ENCODE peak calls at places on chromosomes 16 and 17, in five cellular contexts. K is T-helper 2 cell, N is NCI-H460, V is DND-41, O is HTR-8/SVneo. X is an unnamed sample.

GRCh38 chr17:41645371-41646063 is 21.1 kb upstream of the KRT17 start:
- DNase-seq in K (no peak), N (peak), V (no peak), O (no peak), X (no peak)

GRCh38 chr17:77437017-77437416 is 296.2 kb downstream of the SEC14L1 start:
- DNase-seq in K (no peak), N (no peak), V (peak), O (no peak), X (no peak)

GRCh38 chr16:87954361-87954760 is 3.1 kb downstream of the BANP start:
- DNase-seq in K (no peak), N (no peak), V (no peak), O (no peak), X (no peak)

GRCh38 chr17:52287611-52288010 is 129.1 kb upstream of the CA10 start:
- DNase-seq in K (no peak), N (no peak), V (no peak), O (no peak), X (no peak)

GRCh38 chr17:36932383-36933173 is 4.7 kb upstream of the LHX1 start:
- DNase-seq in K (no peak), N (no peak), V (no peak), O (no peak), X (no peak)

GRCh38 chr17:34171245-34171818 is 83.8 kb upstream of the CCL2 start:
- DNase-seq in K (peak), N (peak), V (peak), O (peak), X (peak)

GRCh38 chr17:9646556-9646905 is 1.2 kb downstream of the USP43 start:
- DNase-seq in K (no peak), N (no peak), V (no peak), O (no peak), X (no peak)

GRCh38 chr17:4738136-4739121 is 1.2 kb upstream of the ZMYND15 start:
- DNase-seq in K (no peak), N (no peak), V (no peak), O (no peak), X (no peak)

GRCh38 chr17:4584125-4584834 is at the start of gene SMTNL2:
- DNase-seq in K (no peak), N (no peak), V (no peak), O (peak), X (peak)

GRCh38 chr17:40360091-40360490 is 4.4 kb downstream of the GJD3 start:
- DNase-seq in K (no peak), N (no peak), V (no peak), O (no peak), X (peak)

GRCh38 chr17:3318336-3318735 is 20.2 kb upstream of the OR3A1 start:
- DNase-seq in K (no peak), N (no peak), V (no peak), O (no peak), X (no peak)

GRCh38 chr17:67606471-67606870 is 111.3 kb upstream of the NOL11 start:
- DNase-seq in K (no peak), N (no peak), V (no peak), O (no peak), X (peak)

GRCh38 chr16:3825940-3826339 is 54.6 kb downstream of the CREBBP start:
- DNase-seq in K (no peak), N (no peak), V (no peak), O (no peak), X (no peak)

GRCh38 chr17:3658784-3659449 is 9.5 kb downstream of the TAX1BP3 start:
- DNase-seq in K (no peak), N (no peak), V (no peak), O (no peak), X (no peak)

GRCh38 chr16:51524555-51525373 is 373.7 kb upstream of the SALL1 start:
- DNase-seq in K (no peak), N (no peak), V (no peak), O (no peak), X (no peak)

GRCh38 chr16:4324871-4325740 is 9.2 kb downstream of the GLIS2 start:
- DNase-seq in K (no peak), N (no peak), V (no peak), O (no peak), X (no peak)

GRCh38 chr17:38410201-38410600 is 18.1 kb upstream of the ARHGAP23 start:
- DNase-seq in K (no peak), N (no peak), V (no peak), O (no peak), X (no peak)

GRCh38 chr17:15446036-15446435 is 21.4 kb downstream of the CDRT4 start:
- DNase-seq in K (no peak), N (no peak), V (no peak), O (no peak), X (no peak)

GRCh38 chr17:17156107-17156506 is 50.0 kb downstream of the PLD6 start:
- DNase-seq in K (no peak), N (no peak), V (no peak), O (no peak), X (no peak)

GRCh38 chr17:75160211-75160610 is 5.9 kb upstream of the JPT1 start:
- DNase-seq in K (no peak), N (no peak), V (no peak), O (no peak), X (no peak)

GRCh38 chr17:51428668-51429486 is 168.5 kb downstream of the UTP18 start:
- DNase-seq in K (no peak), N (no peak), V (no peak), O (no peak), X (no peak)

GRCh38 chr17:66547170-66547865 is 244.9 kb downstream of the PRKCA start:
- DNase-seq in K (no peak), N (no peak), V (no peak), O (no peak), X (no peak)

GRCh38 chr17:40024901-40025300 is 9.7 kb downstream of the CSF3 start:
- DNase-seq in K (no peak), N (no peak), V (no peak), O (no peak), X (no peak)

GRCh38 chr17:77450742-77451270 is 310.0 kb downstream of the SEC14L1 start:
- DNase-seq in K (no peak), N (no peak), V (no peak), O (no peak), X (no peak)

GRCh38 chr16:53257001-53257400 is 177.3 kb upstream of the RBL2 start:
- DNase-seq in K (no peak), N (no peak), V (no peak), O (peak), X (no peak)

GRCh38 chr17:8366231-8366630 is 10.3 kb downstream of the KRABD2 start:
- DNase-seq in K (no peak), N (no peak), V (no peak), O (peak), X (no peak)

GRCh38 chr16:77816293-77816692 is 27.9 kb downstream of the VAT1L start:
- DNase-seq in K (no peak), N (no peak), V (no peak), O (no peak), X (no peak)

GRCh38 chr17:6567528-6568185 is 11.3 kb upstream of the PITPNM3 start:
- DNase-seq in K (no peak), N (peak), V (no peak), O (no peak), X (peak)

GRCh38 chr16:70496513-70496912 is 26.8 kb downstream of the COG4 start:
- DNase-seq in K (no peak), N (no peak), V (no peak), O (no peak), X (no peak)

GRCh38 chr17:6244253-6244652 is 174.1 kb downstream of the WSCD1 start:
- DNase-seq in K (no peak), N (no peak), V (no peak), O (no peak), X (no peak)

GRCh38 chr16:79639576-79640311 is 39.2 kb upstream of the MAF start:
- DNase-seq in K (no peak), N (no peak), V (no peak), O (no peak), X (no peak)

GRCh38 chr16:17755158-17755557 is 284.4 kb upstream of the XYLT1 start:
- DNase-seq in K (no peak), N (no peak), V (no peak), O (no peak), X (no peak)

GRCh38 chr16:88424536-88425230 is 28.4 kb upstream of the ZFPM1 start:
- DNase-seq in K (no peak), N (no peak), V (no peak), O (no peak), X (no peak)

GRCh38 chr16:2253293-2253692 is 1.9 kb upstream of the ECI1 start:
- DNase-seq in K (no peak), N (no peak), V (no peak), O (no peak), X (no peak)

X was measured in D341Med.